ENCODE peak calls at places on chromosomes 5 and 9, in seven cellular contexts. D, A, S, Q, J, K and W are unnamed samples.

GRCh38 chr5:40689442-40689841 is 9.7 kb downstream of the PTGER4 start:
- DNase-seq in D (peak), A (no peak), S (no peak), Q (no peak), J (no peak), K (no peak), W (peak)

GRCh38 chr5:179763215-179763945 is 30.4 kb upstream of the LTC4S start:
- DNase-seq in D (peak), A (peak), S (peak), Q (peak), J (peak), K (peak), W (peak)

GRCh38 chr5:142657446-142657845 is 28.4 kb downstream of the FGF1 start:
- DNase-seq in D (no peak), A (no peak), S (no peak), Q (no peak), J (no peak), K (no peak), W (no peak)

GRCh38 chr5:40485021-40485998 is 194.4 kb upstream of the PTGER4 start:
- DNase-seq in D (no peak), A (peak), S (no peak), Q (no peak), J (no peak), K (no peak), W (no peak)

GRCh38 chr5:143432658-143433239 is 29.3 kb upstream of the NR3C1 start:
- DNase-seq in D (no peak), A (peak), S (no peak), Q (no peak), J (no peak), K (no peak), W (peak)

GRCh38 chr5:39760385-39761198 is 335.8 kb upstream of the DAB2 start:
- DNase-seq in D (peak), A (no peak), S (no peak), Q (no peak), J (no peak), K (no peak), W (no peak)

GRCh38 chr5:135243194-135244191 is 155.5 kb downstream of the MACROH2A1 start:
- DNase-seq in D (no peak), A (no peak), S (no peak), Q (no peak), J (no peak), K (no peak), W (no peak)

GRCh38 chr5:134539732-134540131 is 14.3 kb downstream of the JADE2 start:
- DNase-seq in D (no peak), A (no peak), S (no peak), Q (no peak), J (no peak), K (no peak), W (no peak)

GRCh38 chr9:83140061-83140460 is 77.1 kb upstream of the RASEF start:
- DNase-seq in D (no peak), A (no peak), S (no peak), Q (no peak), J (no peak), K (no peak), W (no peak)

GRCh38 chr9:504921-505821 is 290.5 kb downstream of the DOCK8 start:
- DNase-seq in D (peak), A (peak), S (peak), Q (peak), J (peak), K (peak), W (peak)

GRCh38 chr5:151675225-151675955 is 11.3 kb downstream of the SPARC start:
- DNase-seq in D (no peak), A (no peak), S (no peak), Q (no peak), J (no peak), K (no peak), W (no peak)

DNA sequence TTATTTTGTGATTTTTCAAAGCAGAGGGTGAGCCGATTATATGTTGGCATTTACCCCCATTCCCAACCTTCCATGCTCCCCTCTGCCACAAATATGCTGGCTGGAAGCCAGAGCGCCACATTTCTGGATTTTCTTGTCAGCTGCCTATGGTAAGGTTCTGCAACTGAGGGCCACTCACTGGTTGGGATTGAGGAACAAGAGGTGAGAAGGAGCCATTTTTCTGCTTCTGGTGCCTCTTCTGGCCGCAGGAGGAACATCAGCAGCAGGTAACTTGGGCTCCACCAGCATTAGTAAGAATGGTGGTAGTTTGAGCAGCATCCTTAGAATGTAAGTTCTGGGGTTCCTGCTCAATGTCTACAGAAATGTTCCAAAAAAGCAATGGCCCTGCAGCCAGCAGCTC is 159.5 kb upstream of the MAST4 start:
- DNase-seq in D (peak), A (peak), S (no peak), Q (no peak), J (no peak), K (no peak), W (peak)
- TF ChIP-seq CTCF in D (no peak), A (peak), S (no peak), Q (no peak), J (no peak), K (peak), W (peak)

GRCh38 chr9:97749928-97750327 is 52.8 kb upstream of the XPA start:
- DNase-seq in D (no peak), A (no peak), S (peak), Q (no peak), J (no peak), K (no peak), W (no peak)
- TF ChIP-seq CTCF in D (peak), A (no peak), S (no peak), Q (no peak), J (no peak), K (no peak), W (no peak)

GRCh38 chr5:74667396-74667795 is 17.6 kb upstream of the HEXB start:
- DNase-seq in D (no peak), A (no peak), S (no peak), Q (no peak), J (no peak), K (no peak), W (no peak)

GRCh38 chr5:74665246-74665645 is 19.8 kb upstream of the HEXB start:
- DNase-seq in D (no peak), A (no peak), S (no peak), Q (no peak), J (no peak), K (no peak), W (no peak)

GRCh38 chr5:74669824-74670223 is 15.2 kb upstream of the HEXB start:
- DNase-seq in D (no peak), A (no peak), S (no peak), Q (no peak), J (no peak), K (no peak), W (no peak)

GRCh38 chr5:74670377-74671038 is 14.5 kb upstream of the HEXB start:
- DNase-seq in D (no peak), A (no peak), S (no peak), Q (no peak), J (no peak), K (no peak), W (no peak)

DNA sequence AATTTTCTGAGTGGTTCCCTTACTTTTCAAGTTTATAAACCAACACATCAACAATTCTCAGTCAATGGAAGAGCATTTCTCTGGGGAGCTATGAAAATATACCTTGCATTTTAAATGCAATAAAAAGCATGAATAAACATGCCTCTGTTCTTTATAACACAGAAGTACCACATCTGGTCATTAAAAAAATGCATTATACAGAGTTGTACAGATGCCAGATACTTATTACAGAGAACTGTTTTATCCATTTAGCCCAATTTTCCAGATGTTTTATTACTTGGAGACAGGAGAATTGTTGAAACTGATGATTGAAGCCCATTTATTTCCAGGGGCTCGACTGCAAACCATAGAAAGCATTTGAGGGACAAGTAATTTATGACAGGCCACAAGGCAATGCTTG is 19.2 kb upstream of the HEXB start:
- DNase-seq in D (no peak), A (no peak), S (no peak), Q (no peak), J (no peak), K (no peak), W (no peak)
- TF ChIP-seq CTCF in D (no peak), A (no peak), S (no peak), Q (no peak), J (no peak), K (no peak), W (no peak)

GRCh38 chr9:36346578-36346977 is 53.5 kb downstream of the RNF38 start:
- DNase-seq in D (no peak), A (no peak), S (no peak), Q (no peak), J (no peak), K (no peak), W (no peak)

GRCh38 chr9:36341936-36342577 is 58.0 kb downstream of the RNF38 start:
- DNase-seq in D (no peak), A (peak), S (no peak), Q (no peak), J (no peak), K (no peak), W (no peak)

DNA sequence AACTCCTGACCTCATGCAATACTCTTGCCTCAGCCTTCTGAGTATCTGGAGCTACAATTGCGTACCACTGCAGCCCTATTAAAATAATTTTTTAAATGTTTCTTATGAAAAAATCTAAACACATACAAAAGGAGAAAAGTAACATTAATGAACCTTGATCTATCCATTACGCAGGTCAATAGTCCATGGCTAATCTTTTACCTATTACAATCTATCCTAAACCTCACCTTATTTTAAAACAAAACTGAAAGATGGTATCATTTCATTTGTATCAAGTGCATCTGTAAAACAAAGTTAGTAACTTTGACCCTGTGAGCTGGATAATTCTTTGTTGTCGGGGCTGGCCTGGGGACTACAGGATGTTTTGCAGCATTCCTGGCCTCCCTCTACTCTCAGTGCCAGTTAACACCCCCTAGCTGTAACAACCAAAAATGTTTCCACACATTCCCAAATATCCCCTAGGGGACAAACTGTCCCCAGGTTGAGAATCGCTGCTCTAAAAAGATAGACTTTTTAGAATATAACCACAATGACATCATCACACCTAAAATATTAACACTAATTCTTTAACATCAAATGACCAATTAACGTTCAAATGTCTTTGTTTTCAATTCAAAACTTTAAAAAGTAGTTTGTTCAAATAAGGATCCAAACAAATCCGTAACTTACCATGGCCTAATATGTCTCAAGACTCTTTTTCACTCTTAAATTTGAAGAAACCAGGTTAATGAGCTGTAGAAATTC is 54.8 kb downstream of the RNF38 start:
- DNase-seq in D (no peak), A (no peak), S (no peak), Q (no peak), J (no peak), K (no peak), W (no peak)
- TF ChIP-seq CTCF in D (no peak), A (no peak), S (no peak), Q (no peak), J (no peak), K (peak), W (no peak)

GRCh38 chr5:14687023-14687665 is 22.6 kb downstream of the OTULIN start:
- DNase-seq in D (no peak), A (no peak), S (no peak), Q (no peak), J (no peak), K (no peak), W (no peak)
- TF ChIP-seq CTCF in D (no peak), A (no peak), S (no peak), Q (no peak), J (no peak), K (peak), W (no peak)